ENCODE peak calls at places on chromosome X, in nine cellular contexts. One of them, this sample, is unnamed.

GRCh38 chrX:96611619-96612362 is 72.9 kb upstream of the DIAPH2 start:
- DNase-seq in NCI-H1436 treated with DMSO at 0.1 percent for 48 hours: no peak
- DNase-seq in brain microvascular endothelial cell: peak
- DNase-seq in lung: no peak
- DNase-seq in epithelial cell of proximal tubule: no peak
- DNase-seq in fibroblast of mammary gland: peak
- DNase-seq in upper lobe of right lung: no peak
- DNase-seq in glutamatergic neuron: no peak
- DNase-seq in AG09319: peak
- DNase-seq in this sample: no peak

GRCh38 chrX:40090050-40090804 is 7.5 kb downstream of the BCOR start:
- DNase-seq in NCI-H1436 treated with DMSO at 0.1 percent for 48 hours: no peak
- DNase-seq in AG09319: no peak
- DNase-seq in upper lobe of right lung: peak
- DNase-seq in lung: no peak
- DNase-seq in fibroblast of mammary gland: no peak
- DNase-seq in epithelial cell of proximal tubule: no peak
- DNase-seq in brain microvascular endothelial cell: no peak
- DNase-seq in glutamatergic neuron: no peak
- DNase-seq in this sample: no peak

GRCh38 chrX:41145920-41146608 is 60.8 kb downstream of the USP9X start:
- DNase-seq in epithelial cell of proximal tubule: peak
- DNase-seq in brain microvascular endothelial cell: peak
- DNase-seq in glutamatergic neuron: no peak
- DNase-seq in AG09319: peak
- DNase-seq in fibroblast of mammary gland: peak
- DNase-seq in lung: no peak
- DNase-seq in NCI-H1436 treated with DMSO at 0.1 percent for 48 hours: no peak
- DNase-seq in upper lobe of right lung: no peak
- DNase-seq in this sample: no peak

GRCh38 chrX:71282514-71283408 is 674 bp upstream of the NONO start:
- DNase-seq in lung: no peak
- DNase-seq in fibroblast of mammary gland: peak
- DNase-seq in brain microvascular endothelial cell: peak
- DNase-seq in epithelial cell of proximal tubule: peak
- DNase-seq in upper lobe of right lung: no peak
- DNase-seq in AG09319: no peak
- DNase-seq in glutamatergic neuron: no peak
- DNase-seq in NCI-H1436 treated with DMSO at 0.1 percent for 48 hours: no peak
- DNase-seq in this sample: no peak

GRCh38 chrX:154434394-154435168 is 2.4 kb upstream of the GDI1 start:
- DNase-seq in NCI-H1436 treated with DMSO at 0.1 percent for 48 hours: no peak
- DNase-seq in fibroblast of mammary gland: no peak
- DNase-seq in epithelial cell of proximal tubule: no peak
- DNase-seq in brain microvascular endothelial cell: no peak
- DNase-seq in AG09319: no peak
- DNase-seq in glutamatergic neuron: no peak
- DNase-seq in lung: no peak
- DNase-seq in upper lobe of right lung: no peak
- DNase-seq in this sample: no peak

GRCh38 chrX:46626566-46626965 is 53.0 kb downstream of the CHST7 start:
- DNase-seq in fibroblast of mammary gland: no peak
- DNase-seq in epithelial cell of proximal tubule: no peak
- DNase-seq in brain microvascular endothelial cell: no peak
- DNase-seq in AG09319: no peak
- DNase-seq in NCI-H1436 treated with DMSO at 0.1 percent for 48 hours: no peak
- DNase-seq in upper lobe of right lung: no peak
- DNase-seq in lung: no peak
- DNase-seq in glutamatergic neuron: no peak
- DNase-seq in this sample: peak

GRCh38 chrX:18620349-18620748 is 51.6 kb downstream of the RS1 start:
- DNase-seq in glutamatergic neuron: no peak
- DNase-seq in brain microvascular endothelial cell: no peak
- DNase-seq in lung: no peak
- DNase-seq in epithelial cell of proximal tubule: no peak
- DNase-seq in NCI-H1436 treated with DMSO at 0.1 percent for 48 hours: no peak
- DNase-seq in AG09319: no peak
- DNase-seq in upper lobe of right lung: no peak
- DNase-seq in fibroblast of mammary gland: no peak
- DNase-seq in this sample: no peak

GRCh38 chrX:132217203-132218073 is 1.8 kb downstream of the RAP2C start:
- DNase-seq in glutamatergic neuron: peak
- DNase-seq in fibroblast of mammary gland: peak
- DNase-seq in epithelial cell of proximal tubule: no peak
- DNase-seq in lung: peak
- DNase-seq in upper lobe of right lung: peak
- DNase-seq in AG09319: peak
- DNase-seq in NCI-H1436 treated with DMSO at 0.1 percent for 48 hours: peak
- DNase-seq in brain microvascular endothelial cell: peak
- DNase-seq in this sample: peak

GRCh38 chrX:102599084-102599949 is at the start of gene ARMCX5:
- DNase-seq in fibroblast of mammary gland: peak
- DNase-seq in glutamatergic neuron: peak
- DNase-seq in upper lobe of right lung: peak
- DNase-seq in brain microvascular endothelial cell: peak
- DNase-seq in lung: peak
- DNase-seq in NCI-H1436 treated with DMSO at 0.1 percent for 48 hours: peak
- DNase-seq in AG09319: peak
- DNase-seq in epithelial cell of proximal tubule: peak
- DNase-seq in this sample: peak

GRCh38 chrX:128781506-128781905 is 729.3 kb upstream of the ACTRT1 start:
- DNase-seq in epithelial cell of proximal tubule: no peak
- DNase-seq in lung: no peak
- DNase-seq in fibroblast of mammary gland: no peak
- DNase-seq in brain microvascular endothelial cell: no peak
- DNase-seq in NCI-H1436 treated with DMSO at 0.1 percent for 48 hours: no peak
- DNase-seq in AG09319: no peak
- DNase-seq in glutamatergic neuron: peak
- DNase-seq in upper lobe of right lung: no peak
- DNase-seq in this sample: no peak

GRCh38 chrX:46561931-46562721 is 11.4 kb upstream of the CHST7 start:
- DNase-seq in brain microvascular endothelial cell: no peak
- DNase-seq in epithelial cell of proximal tubule: no peak
- DNase-seq in glutamatergic neuron: no peak
- DNase-seq in NCI-H1436 treated with DMSO at 0.1 percent for 48 hours: no peak
- DNase-seq in AG09319: no peak
- DNase-seq in upper lobe of right lung: no peak
- DNase-seq in fibroblast of mammary gland: no peak
- DNase-seq in lung: peak
- DNase-seq in this sample: no peak

GRCh38 chrX:19034025-19034424 is 50.1 kb upstream of the PHKA2 start:
- DNase-seq in lung: no peak
- DNase-seq in brain microvascular endothelial cell: no peak
- DNase-seq in glutamatergic neuron: no peak
- DNase-seq in AG09319: no peak
- DNase-seq in fibroblast of mammary gland: no peak
- DNase-seq in NCI-H1436 treated with DMSO at 0.1 percent for 48 hours: no peak
- DNase-seq in upper lobe of right lung: no peak
- DNase-seq in epithelial cell of proximal tubule: no peak
- DNase-seq in this sample: no peak

GRCh38 chrX:38879631-38880220 is 78.5 kb downstream of the MID1IP1 start:
- DNase-seq in lung: no peak
- DNase-seq in fibroblast of mammary gland: no peak
- DNase-seq in upper lobe of right lung: no peak
- DNase-seq in epithelial cell of proximal tubule: no peak
- DNase-seq in glutamatergic neuron: no peak
- DNase-seq in NCI-H1436 treated with DMSO at 0.1 percent for 48 hours: no peak
- DNase-seq in AG09319: no peak
- DNase-seq in brain microvascular endothelial cell: no peak
- DNase-seq in this sample: peak

GRCh38 chrX:155046129-155046810 is 19.6 kb downstream of the FUNDC2 start:
- DNase-seq in lung: no peak
- DNase-seq in glutamatergic neuron: no peak
- DNase-seq in AG09319: no peak
- DNase-seq in brain microvascular endothelial cell: no peak
- DNase-seq in epithelial cell of proximal tubule: no peak
- DNase-seq in fibroblast of mammary gland: no peak
- DNase-seq in upper lobe of right lung: no peak
- DNase-seq in NCI-H1436 treated with DMSO at 0.1 percent for 48 hours: no peak
- DNase-seq in this sample: no peak

GRCh38 chrX:28854637-28855036 is 267.4 kb downstream of the IL1RAPL1 start:
- DNase-seq in upper lobe of right lung: no peak
- DNase-seq in brain microvascular endothelial cell: peak
- DNase-seq in glutamatergic neuron: no peak
- DNase-seq in lung: no peak
- DNase-seq in fibroblast of mammary gland: no peak
- DNase-seq in NCI-H1436 treated with DMSO at 0.1 percent for 48 hours: no peak
- DNase-seq in AG09319: no peak
- DNase-seq in epithelial cell of proximal tubule: no peak
- DNase-seq in this sample: no peak

GRCh38 chrX:148682206-148682605 is 181.8 kb downstream of the AFF2 start:
- DNase-seq in upper lobe of right lung: no peak
- DNase-seq in lung: no peak
- DNase-seq in fibroblast of mammary gland: no peak
- DNase-seq in glutamatergic neuron: no peak
- DNase-seq in brain microvascular endothelial cell: no peak
- DNase-seq in AG09319: no peak
- DNase-seq in epithelial cell of proximal tubule: no peak
- DNase-seq in NCI-H1436 treated with DMSO at 0.1 percent for 48 hours: no peak
- DNase-seq in this sample: no peak

GRCh38 chrX:68403060-68403459 is 30.2 kb downstream of the OPHN1 start:
- DNase-seq in glutamatergic neuron: no peak
- DNase-seq in upper lobe of right lung: no peak
- DNase-seq in AG09319: no peak
- DNase-seq in brain microvascular endothelial cell: no peak
- DNase-seq in NCI-H1436 treated with DMSO at 0.1 percent for 48 hours: no peak
- DNase-seq in lung: no peak
- DNase-seq in epithelial cell of proximal tubule: no peak
- DNase-seq in fibroblast of mammary gland: no peak
- DNase-seq in this sample: no peak

GRCh38 chrX:100868273-100868672 is 5.9 kb downstream of the NOX1 start:
- DNase-seq in upper lobe of right lung: no peak
- DNase-seq in epithelial cell of proximal tubule: no peak
- DNase-seq in fibroblast of mammary gland: no peak
- DNase-seq in glutamatergic neuron: no peak
- DNase-seq in brain microvascular endothelial cell: no peak
- DNase-seq in AG09319: no peak
- DNase-seq in lung: no peak
- DNase-seq in NCI-H1436 treated with DMSO at 0.1 percent for 48 hours: no peak
- DNase-seq in this sample: no peak

GRCh38 chrX:150683536-150684146 is 9.6 kb upstream of the MTMR1 start:
- DNase-seq in brain microvascular endothelial cell: no peak
- DNase-seq in fibroblast of mammary gland: peak
- DNase-seq in upper lobe of right lung: no peak
- DNase-seq in AG09319: no peak
- DNase-seq in glutamatergic neuron: no peak
- DNase-seq in lung: no peak
- DNase-seq in NCI-H1436 treated with DMSO at 0.1 percent for 48 hours: no peak
- DNase-seq in epithelial cell of proximal tubule: no peak
- DNase-seq in this sample: no peak

GRCh38 chrX:44253573-44253942 is 89.9 kb downstream of the EFHC2 start:
- DNase-seq in epithelial cell of proximal tubule: no peak
- DNase-seq in NCI-H1436 treated with DMSO at 0.1 percent for 48 hours: no peak
- DNase-seq in glutamatergic neuron: no peak
- DNase-seq in fibroblast of mammary gland: no peak
- DNase-seq in upper lobe of right lung: no peak
- DNase-seq in lung: no peak
- DNase-seq in brain microvascular endothelial cell: no peak
- DNase-seq in AG09319: no peak
- DNase-seq in this sample: no peak

GRCh38 chrX:130688360-130688759 is 214.6 kb downstream of the ENOX2 start:
- DNase-seq in brain microvascular endothelial cell: no peak
- DNase-seq in AG09319: no peak
- DNase-seq in glutamatergic neuron: no peak
- DNase-seq in upper lobe of right lung: no peak
- DNase-seq in fibroblast of mammary gland: no peak
- DNase-seq in lung: no peak
- DNase-seq in NCI-H1436 treated with DMSO at 0.1 percent for 48 hours: no peak
- DNase-seq in epithelial cell of proximal tubule: no peak
- DNase-seq in this sample: no peak

GRCh38 chrX:134688839-134689238 is 30.6 kb upstream of the PLAC1 start:
- DNase-seq in NCI-H1436 treated with DMSO at 0.1 percent for 48 hours: no peak
- DNase-seq in fibroblast of mammary gland: peak
- DNase-seq in lung: no peak
- DNase-seq in brain microvascular endothelial cell: peak
- DNase-seq in AG09319: no peak
- DNase-seq in epithelial cell of proximal tubule: no peak
- DNase-seq in upper lobe of right lung: no peak
- DNase-seq in glutamatergic neuron: no peak
- DNase-seq in this sample: no peak

GRCh38 chrX:9341305-9342201 is 123.3 kb upstream of the TBL1X start:
- DNase-seq in AG09319: no peak
- DNase-seq in NCI-H1436 treated with DMSO at 0.1 percent for 48 hours: no peak
- DNase-seq in epithelial cell of proximal tubule: no peak
- DNase-seq in fibroblast of mammary gland: peak
- DNase-seq in lung: peak
- DNase-seq in glutamatergic neuron: peak
- DNase-seq in brain microvascular endothelial cell: no peak
- DNase-seq in upper lobe of right lung: peak
- DNase-seq in this sample: no peak

GRCh38 chrX:120457766-120458180 is 11.3 kb downstream of the LAMP2 start:
- DNase-seq in AG09319: no peak
- DNase-seq in brain microvascular endothelial cell: peak
- DNase-seq in epithelial cell of proximal tubule: peak
- DNase-seq in fibroblast of mammary gland: peak
- DNase-seq in glutamatergic neuron: no peak
- DNase-seq in upper lobe of right lung: no peak
- DNase-seq in lung: no peak
- DNase-seq in NCI-H1436 treated with DMSO at 0.1 percent for 48 hours: no peak
- DNase-seq in this sample: no peak

GRCh38 chrX:9538544-9539045 is 73.7 kb downstream of the TBL1X start:
- DNase-seq in fibroblast of mammary gland: no peak
- DNase-seq in upper lobe of right lung: no peak
- DNase-seq in lung: no peak
- DNase-seq in AG09319: no peak
- DNase-seq in brain microvascular endothelial cell: no peak
- DNase-seq in NCI-H1436 treated with DMSO at 0.1 percent for 48 hours: peak
- DNase-seq in epithelial cell of proximal tubule: no peak
- DNase-seq in glutamatergic neuron: no peak
- DNase-seq in this sample: no peak

GRCh38 chrX:29487214-29487613 is 728.1 kb upstream of the MAGEB2 start:
- DNase-seq in NCI-H1436 treated with DMSO at 0.1 percent for 48 hours: no peak
- DNase-seq in fibroblast of mammary gland: peak
- DNase-seq in upper lobe of right lung: no peak
- DNase-seq in epithelial cell of proximal tubule: no peak
- DNase-seq in AG09319: no peak
- DNase-seq in glutamatergic neuron: no peak
- DNase-seq in lung: no peak
- DNase-seq in brain microvascular endothelial cell: no peak
- DNase-seq in this sample: no peak

GRCh38 chrX:47585273-47585672 is 3.0 kb downstream of the TIMP1 start:
- DNase-seq in epithelial cell of proximal tubule: no peak
- DNase-seq in fibroblast of mammary gland: no peak
- DNase-seq in NCI-H1436 treated with DMSO at 0.1 percent for 48 hours: no peak
- DNase-seq in brain microvascular endothelial cell: no peak
- DNase-seq in lung: no peak
- DNase-seq in glutamatergic neuron: no peak
- DNase-seq in upper lobe of right lung: no peak
- DNase-seq in AG09319: no peak
- DNase-seq in this sample: no peak

GRCh38 chrX:22246620-22247019 is 26.1 kb upstream of the CBLL2 start:
- DNase-seq in brain microvascular endothelial cell: no peak
- DNase-seq in lung: no peak
- DNase-seq in glutamatergic neuron: no peak
- DNase-seq in AG09319: no peak
- DNase-seq in fibroblast of mammary gland: peak
- DNase-seq in upper lobe of right lung: no peak
- DNase-seq in epithelial cell of proximal tubule: peak
- DNase-seq in NCI-H1436 treated with DMSO at 0.1 percent for 48 hours: no peak
- DNase-seq in this sample: no peak

GRCh38 chrX:134936542-134936941 is 54.2 kb upstream of the SMIM10 start:
- DNase-seq in NCI-H1436 treated with DMSO at 0.1 percent for 48 hours: no peak
- DNase-seq in lung: no peak
- DNase-seq in upper lobe of right lung: no peak
- DNase-seq in fibroblast of mammary gland: peak
- DNase-seq in glutamatergic neuron: no peak
- DNase-seq in brain microvascular endothelial cell: peak
- DNase-seq in AG09319: no peak
- DNase-seq in epithelial cell of proximal tubule: no peak
- DNase-seq in this sample: no peak

GRCh38 chrX:69163936-69164741 is 1.1 kb downstream of the PJA1 start:
- DNase-seq in upper lobe of right lung: peak
- DNase-seq in brain microvascular endothelial cell: peak
- DNase-seq in AG09319: no peak
- DNase-seq in fibroblast of mammary gland: no peak
- DNase-seq in lung: no peak
- DNase-seq in epithelial cell of proximal tubule: no peak
- DNase-seq in glutamatergic neuron: peak
- DNase-seq in NCI-H1436 treated with DMSO at 0.1 percent for 48 hours: no peak
- DNase-seq in this sample: peak

GRCh38 chrX:1215123-1215823 is 2.8 kb upstream of the CRLF2 start:
- DNase-seq in lung: no peak
- DNase-seq in upper lobe of right lung: no peak
- DNase-seq in glutamatergic neuron: no peak
- DNase-seq in fibroblast of mammary gland: no peak
- DNase-seq in NCI-H1436 treated with DMSO at 0.1 percent for 48 hours: no peak
- DNase-seq in epithelial cell of proximal tubule: no peak
- DNase-seq in brain microvascular endothelial cell: no peak
- DNase-seq in AG09319: no peak
- DNase-seq in this sample: no peak